ENCODE peak calls at places on chromosomes 13 and 19, in ten cellular contexts. One of them, this sample, is unnamed.

GRCh38 chr19:42197375-42197817 is 20.1 kb downstream of the DEDD2 start:
- DNase-seq in A549: no peak
- DNase-seq in EH: no peak
- DNase-seq in stimulated activated CD8-positive, alpha-beta memory T cell treated with anti-CD3 and anti-CD28 coated beads, Interleukin-2, amount 100 ng/mL, for 1 hour: no peak
- DNase-seq in activated effector memory CD4-positive, alpha-beta T cell treated with Interleukin-2 at 50 U/mL for 16 hours: no peak
- DNase-seq in activated gamma-delta T cell treated with anti-CD3 and anti-CD28 coated beads, Interleukin-2, amount 50 U/mL, for 16 hours: no peak
- DNase-seq in heart left ventricle: no peak
- DNase-seq in upper lobe of right lung: no peak
- DNase-seq in GM04504: no peak
- DNase-seq in DMS53: no peak
- DNase-seq in this sample: no peak

GRCh38 chr13:37923236-37923635 is 53.7 kb upstream of the TRPC4 start:
- DNase-seq in A549: no peak
- DNase-seq in EH: no peak
- DNase-seq in stimulated activated CD8-positive, alpha-beta memory T cell treated with anti-CD3 and anti-CD28 coated beads, Interleukin-2, amount 100 ng/mL, for 1 hour: no peak
- DNase-seq in activated effector memory CD4-positive, alpha-beta T cell treated with Interleukin-2 at 50 U/mL for 16 hours: no peak
- DNase-seq in activated gamma-delta T cell treated with anti-CD3 and anti-CD28 coated beads, Interleukin-2, amount 50 U/mL, for 16 hours: no peak
- DNase-seq in heart left ventricle: no peak
- DNase-seq in upper lobe of right lung: no peak
- DNase-seq in GM04504: no peak
- DNase-seq in DMS53: no peak
- DNase-seq in this sample: no peak

GRCh38 chr19:1156830-1157615 is 17.0 kb downstream of the SBNO2 start:
- DNase-seq in A549: no peak
- DNase-seq in EH: no peak
- DNase-seq in stimulated activated CD8-positive, alpha-beta memory T cell treated with anti-CD3 and anti-CD28 coated beads, Interleukin-2, amount 100 ng/mL, for 1 hour: no peak
- DNase-seq in activated effector memory CD4-positive, alpha-beta T cell treated with Interleukin-2 at 50 U/mL for 16 hours: no peak
- DNase-seq in activated gamma-delta T cell treated with anti-CD3 and anti-CD28 coated beads, Interleukin-2, amount 50 U/mL, for 16 hours: no peak
- DNase-seq in heart left ventricle: no peak
- DNase-seq in upper lobe of right lung: peak; percentile 61
- DNase-seq in GM04504: no peak
- DNase-seq in DMS53: no peak
- DNase-seq in this sample: no peak

GRCh38 chr19:6551607-6552450 is 21.0 kb downstream of the TNFSF9 start:
- DNase-seq in A549: peak; percentile 61
- DNase-seq in EH: no peak
- DNase-seq in stimulated activated CD8-positive, alpha-beta memory T cell treated with anti-CD3 and anti-CD28 coated beads, Interleukin-2, amount 100 ng/mL, for 1 hour: peak; percentile 20
- DNase-seq in activated effector memory CD4-positive, alpha-beta T cell treated with Interleukin-2 at 50 U/mL for 16 hours: peak; percentile 49
- DNase-seq in activated gamma-delta T cell treated with anti-CD3 and anti-CD28 coated beads, Interleukin-2, amount 50 U/mL, for 16 hours: peak; percentile 49
- DNase-seq in heart left ventricle: no peak
- DNase-seq in upper lobe of right lung: no peak
- DNase-seq in GM04504: no peak
- DNase-seq in DMS53: no peak
- DNase-seq in this sample: no peak

GRCh38 chr19:3324405-3324856 is 42.0 kb upstream of the NFIC start:
- DNase-seq in A549: peak; percentile 57
- DNase-seq in EH: peak; percentile 50
- DNase-seq in stimulated activated CD8-positive, alpha-beta memory T cell treated with anti-CD3 and anti-CD28 coated beads, Interleukin-2, amount 100 ng/mL, for 1 hour: peak; percentile 40
- DNase-seq in activated effector memory CD4-positive, alpha-beta T cell treated with Interleukin-2 at 50 U/mL for 16 hours: peak; percentile 53
- DNase-seq in activated gamma-delta T cell treated with anti-CD3 and anti-CD28 coated beads, Interleukin-2, amount 50 U/mL, for 16 hours: peak; percentile 66
- DNase-seq in heart left ventricle: peak; percentile 78
- DNase-seq in upper lobe of right lung: peak; percentile 86
- DNase-seq in GM04504: no peak
- DNase-seq in DMS53: peak; percentile 54
- DNase-seq in this sample: no peak

GRCh38 chr13:113932060-113932459 is 41.8 kb downstream of the C13orf46 start:
- DNase-seq in A549: no peak
- DNase-seq in EH: no peak
- DNase-seq in stimulated activated CD8-positive, alpha-beta memory T cell treated with anti-CD3 and anti-CD28 coated beads, Interleukin-2, amount 100 ng/mL, for 1 hour: no peak
- DNase-seq in activated effector memory CD4-positive, alpha-beta T cell treated with Interleukin-2 at 50 U/mL for 16 hours: no peak
- DNase-seq in activated gamma-delta T cell treated with anti-CD3 and anti-CD28 coated beads, Interleukin-2, amount 50 U/mL, for 16 hours: no peak
- DNase-seq in heart left ventricle: no peak
- DNase-seq in upper lobe of right lung: no peak
- DNase-seq in GM04504: no peak
- DNase-seq in DMS53: no peak
- DNase-seq in this sample: no peak

GRCh38 chr13:29572575-29572974 is 22.9 kb downstream of the SLC7A1 start:
- DNase-seq in A549: no peak
- DNase-seq in EH: no peak
- DNase-seq in stimulated activated CD8-positive, alpha-beta memory T cell treated with anti-CD3 and anti-CD28 coated beads, Interleukin-2, amount 100 ng/mL, for 1 hour: no peak
- DNase-seq in activated effector memory CD4-positive, alpha-beta T cell treated with Interleukin-2 at 50 U/mL for 16 hours: no peak
- DNase-seq in activated gamma-delta T cell treated with anti-CD3 and anti-CD28 coated beads, Interleukin-2, amount 50 U/mL, for 16 hours: no peak
- DNase-seq in heart left ventricle: no peak
- DNase-seq in upper lobe of right lung: no peak
- DNase-seq in GM04504: no peak
- DNase-seq in DMS53: peak; percentile 12
- DNase-seq in this sample: no peak

GRCh38 chr13:67062160-67062559 is 168.0 kb downstream of the PCDH9 start:
- DNase-seq in A549: no peak
- DNase-seq in EH: no peak
- DNase-seq in stimulated activated CD8-positive, alpha-beta memory T cell treated with anti-CD3 and anti-CD28 coated beads, Interleukin-2, amount 100 ng/mL, for 1 hour: no peak
- DNase-seq in activated effector memory CD4-positive, alpha-beta T cell treated with Interleukin-2 at 50 U/mL for 16 hours: no peak
- DNase-seq in activated gamma-delta T cell treated with anti-CD3 and anti-CD28 coated beads, Interleukin-2, amount 50 U/mL, for 16 hours: no peak
- DNase-seq in heart left ventricle: no peak
- DNase-seq in upper lobe of right lung: no peak
- DNase-seq in GM04504: no peak
- DNase-seq in DMS53: no peak
- DNase-seq in this sample: no peak

GRCh38 chr19:30731596-30731995 is 359.4 kb downstream of the ZNF536 start:
- DNase-seq in A549: no peak
- DNase-seq in EH: no peak
- DNase-seq in stimulated activated CD8-positive, alpha-beta memory T cell treated with anti-CD3 and anti-CD28 coated beads, Interleukin-2, amount 100 ng/mL, for 1 hour: no peak
- DNase-seq in activated effector memory CD4-positive, alpha-beta T cell treated with Interleukin-2 at 50 U/mL for 16 hours: no peak
- DNase-seq in activated gamma-delta T cell treated with anti-CD3 and anti-CD28 coated beads, Interleukin-2, amount 50 U/mL, for 16 hours: no peak
- DNase-seq in heart left ventricle: no peak
- DNase-seq in upper lobe of right lung: no peak
- DNase-seq in GM04504: no peak
- DNase-seq in DMS53: no peak
- DNase-seq in this sample: no peak

GRCh38 chr19:51029718-51030117 is 3.3 kb upstream of the KLK11 start:
- DNase-seq in A549: peak; percentile 39
- DNase-seq in EH: no peak
- DNase-seq in stimulated activated CD8-positive, alpha-beta memory T cell treated with anti-CD3 and anti-CD28 coated beads, Interleukin-2, amount 100 ng/mL, for 1 hour: no peak
- DNase-seq in activated effector memory CD4-positive, alpha-beta T cell treated with Interleukin-2 at 50 U/mL for 16 hours: no peak
- DNase-seq in activated gamma-delta T cell treated with anti-CD3 and anti-CD28 coated beads, Interleukin-2, amount 50 U/mL, for 16 hours: no peak
- DNase-seq in heart left ventricle: no peak
- DNase-seq in upper lobe of right lung: no peak
- DNase-seq in GM04504: no peak
- DNase-seq in DMS53: peak; percentile 65
- DNase-seq in this sample: no peak

GRCh38 chr13:50149143-50149703 is 134.0 kb downstream of the KCNRG start:
- DNase-seq in A549: no peak
- DNase-seq in EH: peak; percentile 46
- DNase-seq in stimulated activated CD8-positive, alpha-beta memory T cell treated with anti-CD3 and anti-CD28 coated beads, Interleukin-2, amount 100 ng/mL, for 1 hour: no peak
- DNase-seq in activated effector memory CD4-positive, alpha-beta T cell treated with Interleukin-2 at 50 U/mL for 16 hours: no peak
- DNase-seq in activated gamma-delta T cell treated with anti-CD3 and anti-CD28 coated beads, Interleukin-2, amount 50 U/mL, for 16 hours: no peak
- DNase-seq in heart left ventricle: no peak
- DNase-seq in upper lobe of right lung: no peak
- DNase-seq in GM04504: no peak
- DNase-seq in DMS53: no peak
- DNase-seq in this sample: no peak

GRCh38 chr13:114079601-114080536 is 52.6 kb downstream of the RASA3 start:
- DNase-seq in A549: no peak
- DNase-seq in EH: no peak
- DNase-seq in stimulated activated CD8-positive, alpha-beta memory T cell treated with anti-CD3 and anti-CD28 coated beads, Interleukin-2, amount 100 ng/mL, for 1 hour: no peak
- DNase-seq in activated effector memory CD4-positive, alpha-beta T cell treated with Interleukin-2 at 50 U/mL for 16 hours: no peak
- DNase-seq in activated gamma-delta T cell treated with anti-CD3 and anti-CD28 coated beads, Interleukin-2, amount 50 U/mL, for 16 hours: no peak
- DNase-seq in heart left ventricle: peak; percentile 51
- DNase-seq in upper lobe of right lung: peak; percentile 62
- DNase-seq in GM04504: no peak
- DNase-seq in DMS53: no peak
- DNase-seq in this sample: no peak

GRCh38 chr13:20177049-20177831 is 15.5 kb downstream of the GJB2 start:
- DNase-seq in A549: no peak
- DNase-seq in EH: no peak
- DNase-seq in stimulated activated CD8-positive, alpha-beta memory T cell treated with anti-CD3 and anti-CD28 coated beads, Interleukin-2, amount 100 ng/mL, for 1 hour: no peak
- DNase-seq in activated effector memory CD4-positive, alpha-beta T cell treated with Interleukin-2 at 50 U/mL for 16 hours: no peak
- DNase-seq in activated gamma-delta T cell treated with anti-CD3 and anti-CD28 coated beads, Interleukin-2, amount 50 U/mL, for 16 hours: no peak
- DNase-seq in heart left ventricle: no peak
- DNase-seq in upper lobe of right lung: no peak
- DNase-seq in GM04504: no peak
- DNase-seq in DMS53: no peak
- DNase-seq in this sample: no peak

GRCh38 chr13:39909634-39910033 is 254.2 kb downstream of the COG6 start:
- DNase-seq in A549: no peak
- DNase-seq in EH: no peak
- DNase-seq in stimulated activated CD8-positive, alpha-beta memory T cell treated with anti-CD3 and anti-CD28 coated beads, Interleukin-2, amount 100 ng/mL, for 1 hour: no peak
- DNase-seq in activated effector memory CD4-positive, alpha-beta T cell treated with Interleukin-2 at 50 U/mL for 16 hours: no peak
- DNase-seq in activated gamma-delta T cell treated with anti-CD3 and anti-CD28 coated beads, Interleukin-2, amount 50 U/mL, for 16 hours: no peak
- DNase-seq in heart left ventricle: no peak
- DNase-seq in upper lobe of right lung: no peak
- DNase-seq in GM04504: no peak
- DNase-seq in DMS53: no peak
- DNase-seq in this sample: no peak

GRCh38 chr13:88429862-88430261 is 758.7 kb downstream of the SLITRK5 start:
- DNase-seq in A549: no peak
- DNase-seq in EH: no peak
- DNase-seq in stimulated activated CD8-positive, alpha-beta memory T cell treated with anti-CD3 and anti-CD28 coated beads, Interleukin-2, amount 100 ng/mL, for 1 hour: no peak
- DNase-seq in activated effector memory CD4-positive, alpha-beta T cell treated with Interleukin-2 at 50 U/mL for 16 hours: no peak
- DNase-seq in activated gamma-delta T cell treated with anti-CD3 and anti-CD28 coated beads, Interleukin-2, amount 50 U/mL, for 16 hours: no peak
- DNase-seq in heart left ventricle: no peak
- DNase-seq in upper lobe of right lung: no peak
- DNase-seq in GM04504: no peak
- DNase-seq in DMS53: no peak
- DNase-seq in this sample: no peak

GRCh38 chr19:28303502-28303901 is 909.4 kb downstream of the UQCRFS1 start:
- DNase-seq in A549: no peak
- DNase-seq in EH: no peak
- DNase-seq in stimulated activated CD8-positive, alpha-beta memory T cell treated with anti-CD3 and anti-CD28 coated beads, Interleukin-2, amount 100 ng/mL, for 1 hour: no peak
- DNase-seq in activated effector memory CD4-positive, alpha-beta T cell treated with Interleukin-2 at 50 U/mL for 16 hours: no peak
- DNase-seq in activated gamma-delta T cell treated with anti-CD3 and anti-CD28 coated beads, Interleukin-2, amount 50 U/mL, for 16 hours: no peak
- DNase-seq in heart left ventricle: no peak
- DNase-seq in upper lobe of right lung: no peak
- DNase-seq in GM04504: no peak
- DNase-seq in DMS53: no peak
- DNase-seq in this sample: no peak

GRCh38 chr13:106121173-106121754 is 414.2 kb downstream of the EFNB2 start:
- DNase-seq in A549: no peak
- DNase-seq in EH: no peak
- DNase-seq in stimulated activated CD8-positive, alpha-beta memory T cell treated with anti-CD3 and anti-CD28 coated beads, Interleukin-2, amount 100 ng/mL, for 1 hour: no peak
- DNase-seq in activated effector memory CD4-positive, alpha-beta T cell treated with Interleukin-2 at 50 U/mL for 16 hours: no peak
- DNase-seq in activated gamma-delta T cell treated with anti-CD3 and anti-CD28 coated beads, Interleukin-2, amount 50 U/mL, for 16 hours: no peak
- DNase-seq in heart left ventricle: no peak
- DNase-seq in upper lobe of right lung: no peak
- DNase-seq in GM04504: no peak
- DNase-seq in DMS53: no peak
- DNase-seq in this sample: no peak

GRCh38 chr19:34364830-34365462 is at the start of gene GPI:
- DNase-seq in A549: peak; percentile 71
- DNase-seq in EH: peak; percentile 55
- DNase-seq in stimulated activated CD8-positive, alpha-beta memory T cell treated with anti-CD3 and anti-CD28 coated beads, Interleukin-2, amount 100 ng/mL, for 1 hour: peak; percentile 47
- DNase-seq in activated effector memory CD4-positive, alpha-beta T cell treated with Interleukin-2 at 50 U/mL for 16 hours: peak; percentile 62
- DNase-seq in activated gamma-delta T cell treated with anti-CD3 and anti-CD28 coated beads, Interleukin-2, amount 50 U/mL, for 16 hours: peak; percentile 47
- DNase-seq in heart left ventricle: peak; percentile 84
- DNase-seq in upper lobe of right lung: peak; percentile 85
- DNase-seq in GM04504: no peak
- DNase-seq in DMS53: peak; percentile 90
- DNase-seq in this sample: no peak

GRCh38 chr19:46603195-46603637 is 2.1 kb downstream of the CALM3 start:
- DNase-seq in A549: no peak
- DNase-seq in EH: no peak
- DNase-seq in stimulated activated CD8-positive, alpha-beta memory T cell treated with anti-CD3 and anti-CD28 coated beads, Interleukin-2, amount 100 ng/mL, for 1 hour: no peak
- DNase-seq in activated effector memory CD4-positive, alpha-beta T cell treated with Interleukin-2 at 50 U/mL for 16 hours: no peak
- DNase-seq in activated gamma-delta T cell treated with anti-CD3 and anti-CD28 coated beads, Interleukin-2, amount 50 U/mL, for 16 hours: no peak
- DNase-seq in heart left ventricle: no peak
- DNase-seq in upper lobe of right lung: peak; percentile 33
- DNase-seq in GM04504: no peak
- DNase-seq in DMS53: peak; percentile 50
- DNase-seq in this sample: no peak

GRCh38 chr19:18895828-18896341 is at the start of gene CERS1:
- DNase-seq in A549: no peak
- DNase-seq in EH: no peak
- DNase-seq in stimulated activated CD8-positive, alpha-beta memory T cell treated with anti-CD3 and anti-CD28 coated beads, Interleukin-2, amount 100 ng/mL, for 1 hour: no peak
- DNase-seq in activated effector memory CD4-positive, alpha-beta T cell treated with Interleukin-2 at 50 U/mL for 16 hours: no peak
- DNase-seq in activated gamma-delta T cell treated with anti-CD3 and anti-CD28 coated beads, Interleukin-2, amount 50 U/mL, for 16 hours: no peak
- DNase-seq in heart left ventricle: no peak
- DNase-seq in upper lobe of right lung: no peak
- DNase-seq in GM04504: no peak
- DNase-seq in DMS53: peak; percentile 56
- DNase-seq in this sample: no peak

GRCh38 chr13:48976677-48977625 is 1.2 kb downstream of the FNDC3A start:
- DNase-seq in A549: peak; percentile 3
- DNase-seq in EH: peak; percentile 22
- DNase-seq in stimulated activated CD8-positive, alpha-beta memory T cell treated with anti-CD3 and anti-CD28 coated beads, Interleukin-2, amount 100 ng/mL, for 1 hour: no peak
- DNase-seq in activated effector memory CD4-positive, alpha-beta T cell treated with Interleukin-2 at 50 U/mL for 16 hours: no peak
- DNase-seq in activated gamma-delta T cell treated with anti-CD3 and anti-CD28 coated beads, Interleukin-2, amount 50 U/mL, for 16 hours: no peak
- DNase-seq in heart left ventricle: no peak
- DNase-seq in upper lobe of right lung: no peak
- DNase-seq in GM04504: no peak
- DNase-seq in DMS53: peak; percentile 95
- DNase-seq in this sample: no peak

GRCh38 chr13:63448654-63449053 is 2033.0 kb upstream of the PCDH20 start:
- DNase-seq in A549: no peak
- DNase-seq in EH: peak; percentile 32
- DNase-seq in stimulated activated CD8-positive, alpha-beta memory T cell treated with anti-CD3 and anti-CD28 coated beads, Interleukin-2, amount 100 ng/mL, for 1 hour: no peak
- DNase-seq in activated effector memory CD4-positive, alpha-beta T cell treated with Interleukin-2 at 50 U/mL for 16 hours: no peak
- DNase-seq in activated gamma-delta T cell treated with anti-CD3 and anti-CD28 coated beads, Interleukin-2, amount 50 U/mL, for 16 hours: no peak
- DNase-seq in heart left ventricle: no peak
- DNase-seq in upper lobe of right lung: no peak
- DNase-seq in GM04504: no peak
- DNase-seq in DMS53: no peak
- DNase-seq in this sample: no peak

GRCh38 chr19:46428278-46429141 is at the start of gene PNMA8C:
- DNase-seq in A549: peak; percentile 31
- DNase-seq in EH: peak; percentile 75
- DNase-seq in stimulated activated CD8-positive, alpha-beta memory T cell treated with anti-CD3 and anti-CD28 coated beads, Interleukin-2, amount 100 ng/mL, for 1 hour: peak; percentile 27
- DNase-seq in activated effector memory CD4-positive, alpha-beta T cell treated with Interleukin-2 at 50 U/mL for 16 hours: peak; percentile 25
- DNase-seq in activated gamma-delta T cell treated with anti-CD3 and anti-CD28 coated beads, Interleukin-2, amount 50 U/mL, for 16 hours: peak; percentile 31
- DNase-seq in heart left ventricle: peak; percentile 87
- DNase-seq in upper lobe of right lung: peak; percentile 82
- DNase-seq in GM04504: no peak
- DNase-seq in DMS53: peak; percentile 91
- DNase-seq in this sample: no peak

GRCh38 chr13:28754698-28755545 is 36.2 kb upstream of the SLC46A3 start:
- DNase-seq in A549: peak; percentile 40
- DNase-seq in EH: peak; percentile 80
- DNase-seq in stimulated activated CD8-positive, alpha-beta memory T cell treated with anti-CD3 and anti-CD28 coated beads, Interleukin-2, amount 100 ng/mL, for 1 hour: no peak
- DNase-seq in activated effector memory CD4-positive, alpha-beta T cell treated with Interleukin-2 at 50 U/mL for 16 hours: peak; percentile 0
- DNase-seq in activated gamma-delta T cell treated with anti-CD3 and anti-CD28 coated beads, Interleukin-2, amount 50 U/mL, for 16 hours: no peak
- DNase-seq in heart left ventricle: peak; percentile 69
- DNase-seq in upper lobe of right lung: no peak
- DNase-seq in GM04504: no peak
- DNase-seq in DMS53: peak; percentile 39
- DNase-seq in this sample: peak; percentile 55

GRCh38 chr19:30512748-30513389 is 140.7 kb downstream of the ZNF536 start:
- DNase-seq in A549: no peak
- DNase-seq in EH: no peak
- DNase-seq in stimulated activated CD8-positive, alpha-beta memory T cell treated with anti-CD3 and anti-CD28 coated beads, Interleukin-2, amount 100 ng/mL, for 1 hour: no peak
- DNase-seq in activated effector memory CD4-positive, alpha-beta T cell treated with Interleukin-2 at 50 U/mL for 16 hours: no peak
- DNase-seq in activated gamma-delta T cell treated with anti-CD3 and anti-CD28 coated beads, Interleukin-2, amount 50 U/mL, for 16 hours: no peak
- DNase-seq in heart left ventricle: no peak
- DNase-seq in upper lobe of right lung: no peak
- DNase-seq in GM04504: no peak
- DNase-seq in DMS53: no peak
- DNase-seq in this sample: no peak

GRCh38 chr19:46902402-46902766 is 41.6 kb downstream of the ARHGAP35 start:
- DNase-seq in A549: no peak
- DNase-seq in EH: peak; percentile 52
- DNase-seq in stimulated activated CD8-positive, alpha-beta memory T cell treated with anti-CD3 and anti-CD28 coated beads, Interleukin-2, amount 100 ng/mL, for 1 hour: no peak
- DNase-seq in activated effector memory CD4-positive, alpha-beta T cell treated with Interleukin-2 at 50 U/mL for 16 hours: no peak
- DNase-seq in activated gamma-delta T cell treated with anti-CD3 and anti-CD28 coated beads, Interleukin-2, amount 50 U/mL, for 16 hours: no peak
- DNase-seq in heart left ventricle: no peak
- DNase-seq in upper lobe of right lung: no peak
- DNase-seq in GM04504: no peak
- DNase-seq in DMS53: peak; percentile 42
- DNase-seq in this sample: no peak

GRCh38 chr19:2618611-2619010 is 83.9 kb downstream of the GNG7 start:
- DNase-seq in A549: no peak
- DNase-seq in EH: peak; percentile 60
- DNase-seq in stimulated activated CD8-positive, alpha-beta memory T cell treated with anti-CD3 and anti-CD28 coated beads, Interleukin-2, amount 100 ng/mL, for 1 hour: peak; percentile 55
- DNase-seq in activated effector memory CD4-positive, alpha-beta T cell treated with Interleukin-2 at 50 U/mL for 16 hours: peak; percentile 48
- DNase-seq in activated gamma-delta T cell treated with anti-CD3 and anti-CD28 coated beads, Interleukin-2, amount 50 U/mL, for 16 hours: peak; percentile 69
- DNase-seq in heart left ventricle: peak; percentile 84
- DNase-seq in upper lobe of right lung: peak; percentile 93
- DNase-seq in GM04504: no peak
- DNase-seq in DMS53: no peak
- DNase-seq in this sample: no peak

GRCh38 chr19:36215276-36216171 is 618 bp downstream of the ZNF146 start:
- DNase-seq in A549: peak; percentile 61
- DNase-seq in EH: peak; percentile 37
- DNase-seq in stimulated activated CD8-positive, alpha-beta memory T cell treated with anti-CD3 and anti-CD28 coated beads, Interleukin-2, amount 100 ng/mL, for 1 hour: no peak
- DNase-seq in activated effector memory CD4-positive, alpha-beta T cell treated with Interleukin-2 at 50 U/mL for 16 hours: no peak
- DNase-seq in activated gamma-delta T cell treated with anti-CD3 and anti-CD28 coated beads, Interleukin-2, amount 50 U/mL, for 16 hours: no peak
- DNase-seq in heart left ventricle: no peak
- DNase-seq in upper lobe of right lung: no peak
- DNase-seq in GM04504: no peak
- DNase-seq in DMS53: peak; percentile 54
- DNase-seq in this sample: no peak

This sample was measured in esophagus muscularis mucosa.